ENCODE peak calls at places on chromosome X, in eight cellular contexts. One of them, this sample, is unnamed.

GRCh38 chrX:107700317-107700774 is 72.0 kb downstream of the PRPS1 start:
- DNase-seq in tibial nerve: no peak
- DNase-seq in heart left ventricle: no peak
- DNase-seq in lower leg skin: peak; percentile 84
- DNase-seq in spleen: peak; percentile 56
- DNase-seq in HCT116: no peak
- DNase-seq in uterus: no peak
- DNase-seq in upper lobe of left lung: no peak
- DNase-seq in this sample: no peak

GRCh38 chrX:46803140-46803539 is 33.7 kb upstream of the RP2 start:
- DNase-seq in uterus: no peak
- DNase-seq in HCT116: no peak
- DNase-seq in lower leg skin: peak; percentile 15
- DNase-seq in spleen: no peak
- DNase-seq in upper lobe of left lung: no peak
- DNase-seq in tibial nerve: no peak
- DNase-seq in heart left ventricle: no peak
- DNase-seq in this sample: no peak

GRCh38 chrX:56812515-56813105 is 83.6 kb downstream of the NBDY start:
- DNase-seq in upper lobe of left lung: no peak
- DNase-seq in tibial nerve: no peak
- DNase-seq in uterus: no peak
- DNase-seq in lower leg skin: peak; percentile 76
- DNase-seq in spleen: no peak
- DNase-seq in heart left ventricle: no peak
- DNase-seq in HCT116: no peak
- DNase-seq in this sample: no peak

GRCh38 chrX:68685722-68686683 is 38.5 kb downstream of the STARD8 start:
- DNase-seq in HCT116: no peak
- DNase-seq in heart left ventricle: peak; percentile 77
- DNase-seq in upper lobe of left lung: peak; percentile 49
- DNase-seq in spleen: peak; percentile 87
- DNase-seq in lower leg skin: no peak
- DNase-seq in uterus: peak; percentile 61
- DNase-seq in tibial nerve: no peak
- DNase-seq in this sample: no peak

GRCh38 chrX:118495958-118496762 is 545 bp downstream of the DOCK11 start:
- DNase-seq in lower leg skin: peak; percentile 90
- DNase-seq in heart left ventricle: peak; percentile 80
- DNase-seq in tibial nerve: no peak
- DNase-seq in HCT116: no peak
- DNase-seq in uterus: peak; percentile 29
- DNase-seq in upper lobe of left lung: peak; percentile 64
- DNase-seq in spleen: peak; percentile 95
- DNase-seq in this sample: peak; percentile 63

GRCh38 chrX:119753639-119754257 is 4.6 kb upstream of the SOWAHD start:
- DNase-seq in lower leg skin: no peak
- DNase-seq in uterus: no peak
- DNase-seq in HCT116: peak; percentile 48
- DNase-seq in heart left ventricle: no peak
- DNase-seq in tibial nerve: no peak
- DNase-seq in upper lobe of left lung: no peak
- DNase-seq in spleen: peak; percentile 32
- DNase-seq in this sample: no peak

GRCh38 chrX:120840826-120841225 is 34.8 kb downstream of the CT47B1 start:
- DNase-seq in spleen: no peak
- DNase-seq in lower leg skin: no peak
- DNase-seq in heart left ventricle: no peak
- DNase-seq in uterus: no peak
- DNase-seq in tibial nerve: no peak
- DNase-seq in HCT116: no peak
- DNase-seq in upper lobe of left lung: no peak
- DNase-seq in this sample: no peak

GRCh38 chrX:7941390-7942042 is 14.3 kb upstream of the PNPLA4 start:
- DNase-seq in upper lobe of left lung: no peak
- DNase-seq in tibial nerve: no peak
- DNase-seq in uterus: no peak
- DNase-seq in lower leg skin: no peak
- DNase-seq in heart left ventricle: no peak
- DNase-seq in spleen: no peak
- DNase-seq in HCT116: no peak
- DNase-seq in this sample: no peak

GRCh38 chrX:104310084-104310483 is 55.4 kb upstream of the ESX1 start:
- DNase-seq in tibial nerve: no peak
- DNase-seq in HCT116: no peak
- DNase-seq in heart left ventricle: no peak
- DNase-seq in upper lobe of left lung: no peak
- DNase-seq in lower leg skin: no peak
- DNase-seq in uterus: no peak
- DNase-seq in spleen: no peak
- DNase-seq in this sample: no peak

GRCh38 chrX:118350221-118350620 is 4.3 kb downstream of the WDR44 start:
- DNase-seq in tibial nerve: no peak
- DNase-seq in spleen: no peak
- DNase-seq in heart left ventricle: no peak
- DNase-seq in upper lobe of left lung: no peak
- DNase-seq in uterus: no peak
- DNase-seq in HCT116: no peak
- DNase-seq in lower leg skin: no peak
- DNase-seq in this sample: no peak

GRCh38 chrX:131778269-131779218 is 234.7 kb downstream of the OR13H1 start:
- DNase-seq in heart left ventricle: no peak
- DNase-seq in lower leg skin: peak; percentile 90
- DNase-seq in tibial nerve: no peak
- DNase-seq in uterus: peak; percentile 75
- DNase-seq in spleen: no peak
- DNase-seq in upper lobe of left lung: peak; percentile 62
- DNase-seq in HCT116: no peak
- DNase-seq in this sample: peak; percentile 77

GRCh38 chrX:152601848-152602616 is 35.7 kb upstream of the GABRQ start:
- DNase-seq in HCT116: peak; percentile 10
- DNase-seq in lower leg skin: no peak
- DNase-seq in upper lobe of left lung: no peak
- DNase-seq in spleen: no peak
- DNase-seq in uterus: no peak
- DNase-seq in tibial nerve: no peak
- DNase-seq in heart left ventricle: no peak
- DNase-seq in this sample: no peak

GRCh38 chrX:11334165-11334564 is 41.0 kb downstream of the AMELX start:
- DNase-seq in HCT116: no peak
- DNase-seq in upper lobe of left lung: no peak
- DNase-seq in uterus: no peak
- DNase-seq in spleen: no peak
- DNase-seq in tibial nerve: no peak
- DNase-seq in heart left ventricle: no peak
- DNase-seq in lower leg skin: no peak
- DNase-seq in this sample: no peak

GRCh38 chrX:23756165-23756564 is 13.1 kb upstream of the ACOT9 start:
- DNase-seq in uterus: peak; percentile 22
- DNase-seq in heart left ventricle: no peak
- DNase-seq in upper lobe of left lung: peak; percentile 69
- DNase-seq in tibial nerve: peak; percentile 15
- DNase-seq in HCT116: no peak
- DNase-seq in spleen: peak; percentile 84
- DNase-seq in lower leg skin: peak; percentile 86
- DNase-seq in this sample: peak; percentile 63

GRCh38 chrX:368811-369562 is 17.7 kb downstream of the PPP2R3B start:
- DNase-seq in tibial nerve: no peak
- DNase-seq in HCT116: no peak
- DNase-seq in lower leg skin: no peak
- DNase-seq in uterus: no peak
- DNase-seq in spleen: peak; percentile 53
- DNase-seq in upper lobe of left lung: no peak
- DNase-seq in heart left ventricle: no peak
- DNase-seq in this sample: no peak
- TF ChIP-seq POLR2A in tibial nerve: no peak
- TF ChIP-seq POLR2A in HCT116: no peak
- TF ChIP-seq POLR2A in lower leg skin: no peak
- TF ChIP-seq POLR2A in uterus: no peak
- TF ChIP-seq POLR2A in spleen: no peak
- TF ChIP-seq POLR2A in upper lobe of left lung: no peak
- TF ChIP-seq POLR2A in heart left ventricle: no peak
- TF ChIP-seq POLR2A in this sample: no peak

GRCh38 chrX:16771483-16772398 is 14.5 kb upstream of the TXLNG start:
- DNase-seq in tibial nerve: no peak
- DNase-seq in upper lobe of left lung: no peak
- DNase-seq in heart left ventricle: no peak
- DNase-seq in lower leg skin: no peak
- DNase-seq in spleen: no peak
- DNase-seq in uterus: no peak
- DNase-seq in HCT116: peak; percentile 81
- DNase-seq in this sample: no peak
- TF ChIP-seq POLR2A in tibial nerve: no peak
- TF ChIP-seq POLR2A in upper lobe of left lung: no peak
- TF ChIP-seq POLR2A in heart left ventricle: no peak
- TF ChIP-seq POLR2A in lower leg skin: no peak
- TF ChIP-seq POLR2A in spleen: no peak
- TF ChIP-seq POLR2A in uterus: no peak
- TF ChIP-seq POLR2A in HCT116: peak; percentile 100
- TF ChIP-seq POLR2A in this sample: no peak

GRCh38 chrX:130120746-130121504 is 10.6 kb upstream of the ELF4 start:
- DNase-seq in heart left ventricle: peak; percentile 85
- DNase-seq in upper lobe of left lung: peak; percentile 78
- DNase-seq in tibial nerve: peak; percentile 64
- DNase-seq in spleen: peak; percentile 93
- DNase-seq in HCT116: no peak
- DNase-seq in lower leg skin: peak; percentile 94
- DNase-seq in uterus: peak; percentile 78
- DNase-seq in this sample: peak; percentile 72
- TF ChIP-seq POLR2A in heart left ventricle: no peak
- TF ChIP-seq POLR2A in upper lobe of left lung: no peak
- TF ChIP-seq POLR2A in tibial nerve: peak; percentile 19
- TF ChIP-seq POLR2A in spleen: no peak
- TF ChIP-seq POLR2A in HCT116: no peak
- TF ChIP-seq POLR2A in lower leg skin: no peak
- TF ChIP-seq POLR2A in uterus: peak; percentile 32
- TF ChIP-seq POLR2A in this sample: no peak

DNA sequence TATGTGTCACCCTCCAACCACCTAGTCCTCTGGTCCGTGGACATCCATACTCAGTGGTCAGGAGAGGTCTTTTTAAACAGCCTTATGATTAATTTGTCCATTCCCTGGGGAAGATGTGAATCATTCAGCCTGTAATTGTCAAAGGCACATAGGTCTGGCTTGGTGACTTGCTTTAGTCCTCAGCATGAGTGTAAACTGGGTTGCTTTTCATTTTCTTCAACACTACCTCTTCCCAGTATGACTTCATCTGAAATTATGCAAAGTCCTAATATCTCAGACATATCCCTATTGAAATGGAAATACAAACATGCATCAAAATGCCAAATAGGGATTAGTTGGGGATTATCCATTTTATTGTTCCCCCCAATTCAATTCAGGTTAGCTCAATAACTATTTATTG is 208.3 kb upstream of the AMOT start:
- DNase-seq in heart left ventricle: no peak
- DNase-seq in tibial nerve: no peak
- DNase-seq in HCT116: no peak
- DNase-seq in spleen: no peak
- DNase-seq in uterus: no peak
- DNase-seq in upper lobe of left lung: no peak
- DNase-seq in lower leg skin: no peak
- DNase-seq in this sample: no peak
- TF ChIP-seq POLR2A in heart left ventricle: no peak
- TF ChIP-seq POLR2A in tibial nerve: no peak
- TF ChIP-seq POLR2A in HCT116: no peak
- TF ChIP-seq POLR2A in spleen: no peak
- TF ChIP-seq POLR2A in uterus: no peak
- TF ChIP-seq POLR2A in upper lobe of left lung: no peak
- TF ChIP-seq POLR2A in lower leg skin: no peak
- TF ChIP-seq POLR2A in this sample: no peak

GRCh38 chrX:48470833-48471118 is 716 bp upstream of the SLC38A5 start:
- DNase-seq in tibial nerve: no peak
- DNase-seq in upper lobe of left lung: no peak
- DNase-seq in heart left ventricle: no peak
- DNase-seq in spleen: peak; percentile 54
- DNase-seq in lower leg skin: no peak
- DNase-seq in HCT116: no peak
- DNase-seq in uterus: no peak
- DNase-seq in this sample: no peak
- TF ChIP-seq POLR2A in tibial nerve: no peak
- TF ChIP-seq POLR2A in upper lobe of left lung: no peak
- TF ChIP-seq POLR2A in heart left ventricle: no peak
- TF ChIP-seq POLR2A in spleen: no peak
- TF ChIP-seq POLR2A in lower leg skin: no peak
- TF ChIP-seq POLR2A in HCT116: no peak
- TF ChIP-seq POLR2A in uterus: no peak
- TF ChIP-seq POLR2A in this sample: no peak

DNA sequence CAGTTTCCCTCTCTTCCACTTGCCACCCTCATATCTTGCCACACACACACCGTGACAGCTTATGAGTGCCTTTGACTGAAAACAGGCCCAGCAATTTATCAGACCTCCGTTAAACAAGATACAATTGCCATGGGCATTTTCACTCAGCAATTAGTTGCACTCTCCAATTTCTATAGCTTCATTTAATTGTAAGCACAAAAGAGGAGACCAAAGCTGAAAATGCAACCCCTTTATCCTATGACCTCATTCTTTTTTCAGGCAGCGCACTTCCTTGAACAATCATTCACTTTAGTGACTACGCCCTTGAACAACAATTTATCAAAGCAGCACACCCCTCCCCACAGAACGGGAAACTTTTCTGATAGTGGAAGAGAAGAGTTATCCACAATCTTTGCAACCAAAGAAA is 4.1 kb downstream of the POF1B start:
- DNase-seq in upper lobe of left lung: no peak
- DNase-seq in uterus: no peak
- DNase-seq in HCT116: no peak
- DNase-seq in tibial nerve: no peak
- DNase-seq in heart left ventricle: no peak
- DNase-seq in spleen: no peak
- DNase-seq in lower leg skin: no peak
- DNase-seq in this sample: no peak
- TF ChIP-seq POLR2A in upper lobe of left lung: no peak
- TF ChIP-seq POLR2A in uterus: no peak
- TF ChIP-seq POLR2A in HCT116: no peak
- TF ChIP-seq POLR2A in tibial nerve: no peak
- TF ChIP-seq POLR2A in heart left ventricle: no peak
- TF ChIP-seq POLR2A in spleen: no peak
- TF ChIP-seq POLR2A in lower leg skin: no peak
- TF ChIP-seq POLR2A in this sample: no peak

DNA sequence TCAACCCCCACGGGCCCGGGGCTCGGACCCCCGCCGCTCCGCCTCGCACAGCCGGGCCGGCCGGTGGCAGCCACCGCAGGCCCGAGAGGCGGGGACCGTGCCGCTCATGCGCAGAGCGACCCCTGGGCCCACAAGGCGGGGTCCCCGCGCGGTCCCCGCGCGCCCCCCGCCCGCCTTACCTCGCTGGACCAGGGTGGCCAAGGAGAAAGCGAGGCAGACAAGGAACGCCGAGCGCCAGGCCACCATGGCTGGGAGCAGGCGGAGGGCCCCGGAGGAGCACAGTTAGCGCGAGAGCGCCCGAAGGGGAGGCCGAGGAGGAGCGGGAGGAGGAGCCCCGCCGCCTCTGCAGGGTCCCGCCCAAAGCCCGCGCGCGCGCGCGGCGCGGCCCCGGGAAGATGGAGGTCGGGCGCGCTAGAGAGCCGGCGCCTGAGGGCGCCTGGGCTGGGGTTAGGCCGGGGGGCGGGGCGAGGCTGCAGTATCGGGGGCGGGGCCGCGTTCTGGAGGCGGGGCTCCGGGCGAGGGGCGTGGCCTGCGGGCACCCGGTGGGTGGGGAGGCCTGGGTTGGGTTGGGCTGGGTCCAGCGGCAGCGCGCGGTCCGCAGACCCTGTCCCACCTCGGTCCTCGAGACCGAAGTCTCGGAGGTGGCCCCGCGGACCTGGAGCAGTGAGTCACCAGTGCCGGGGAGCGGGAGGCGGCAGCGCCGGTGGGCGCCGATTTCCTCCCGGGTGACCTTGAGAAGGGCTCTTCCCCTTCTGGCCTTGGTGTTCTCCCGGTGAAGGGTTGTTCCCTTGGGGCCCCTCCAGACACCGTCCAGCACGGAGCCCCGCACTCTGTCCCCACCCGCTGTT is at the start of gene CD99L2:
- DNase-seq in heart left ventricle: peak; percentile 95
- DNase-seq in tibial nerve: peak; percentile 84
- DNase-seq in upper lobe of left lung: peak; percentile 90
- DNase-seq in HCT116: peak; percentile 61
- DNase-seq in uterus: peak; percentile 89
- DNase-seq in spleen: peak; percentile 96
- DNase-seq in lower leg skin: peak; percentile 96
- DNase-seq in this sample: peak; percentile 92
- TF ChIP-seq POLR2A in heart left ventricle: no peak
- TF ChIP-seq POLR2A in tibial nerve: peak; percentile 35
- TF ChIP-seq POLR2A in upper lobe of left lung: no peak
- TF ChIP-seq POLR2A in HCT116: peak; percentile 39
- TF ChIP-seq POLR2A in uterus: peak; percentile 45
- TF ChIP-seq POLR2A in spleen: no peak
- TF ChIP-seq POLR2A in lower leg skin: no peak
- TF ChIP-seq POLR2A in this sample: no peak

This sample was measured in stomach.